ENCODE peak calls at places on chromosomes 12 and 14, in four cellular contexts. One of them, this sample, is unnamed.

GRCh38 chr12:109387425-109388166 is 39.9 kb downstream of the MYO1H start:
- DNase-seq in HCT116: peak; percentile 44
- DNase-seq in K562: peak; percentile 27
- DNase-seq in SK-N-SH: peak; percentile 31
- DNase-seq in this sample: peak; percentile 73

GRCh38 chr12:116495260-116495659 is 63.9 kb upstream of the MAP1LC3B2 start:
- DNase-seq in HCT116: peak; percentile 94
- DNase-seq in K562: no peak
- DNase-seq in SK-N-SH: no peak
- DNase-seq in this sample: no peak

GRCh38 chr12:30067156-30067555 is 283.4 kb upstream of the TMTC1 start:
- DNase-seq in HCT116: no peak
- DNase-seq in K562: no peak
- DNase-seq in SK-N-SH: no peak
- DNase-seq in this sample: no peak

GRCh38 chr14:31530136-31530535 is 31.1 kb upstream of the NUBPL start:
- DNase-seq in HCT116: no peak
- DNase-seq in K562: no peak
- DNase-seq in SK-N-SH: no peak
- DNase-seq in this sample: no peak

GRCh38 chr12:106305376-106305775 is 2.8 kb downstream of the TCP11L2 start:
- DNase-seq in HCT116: no peak
- DNase-seq in K562: no peak
- DNase-seq in SK-N-SH: no peak
- DNase-seq in this sample: no peak

GRCh38 chr12:130920711-130921381 is 32.9 kb upstream of the ADGRD1 start:
- DNase-seq in HCT116: no peak
- DNase-seq in K562: no peak
- DNase-seq in SK-N-SH: no peak
- DNase-seq in this sample: no peak

GRCh38 chr14:89121961-89122675 is 294.9 kb downstream of the FOXN3 start:
- DNase-seq in HCT116: no peak
- DNase-seq in K562: no peak
- DNase-seq in SK-N-SH: no peak
- DNase-seq in this sample: no peak

GRCh38 chr12:95674631-95675030 is 115.9 kb downstream of the NTN4 start:
- DNase-seq in HCT116: no peak
- DNase-seq in K562: no peak
- DNase-seq in SK-N-SH: peak; percentile 75
- DNase-seq in this sample: peak; percentile 15

GRCh38 chr12:93440043-93440835 is 1.5 kb downstream of the UBE2N start:
- DNase-seq in HCT116: no peak
- DNase-seq in K562: no peak
- DNase-seq in SK-N-SH: no peak
- DNase-seq in this sample: no peak

GRCh38 chr12:108784270-108784669 is 53.0 kb upstream of the CORO1C start:
- DNase-seq in HCT116: no peak
- DNase-seq in K562: no peak
- DNase-seq in SK-N-SH: no peak
- DNase-seq in this sample: no peak

GRCh38 chr14:93231129-93231979 is 24.3 kb downstream of the UBR7 start:
- DNase-seq in HCT116: no peak
- DNase-seq in K562: no peak
- DNase-seq in SK-N-SH: peak; percentile 95
- DNase-seq in this sample: no peak

GRCh38 chr12:1836854-1837411 is 16.6 kb downstream of the LRTM2 start:
- DNase-seq in HCT116: no peak
- DNase-seq in K562: no peak
- DNase-seq in SK-N-SH: peak; percentile 86
- DNase-seq in this sample: peak; percentile 17

GRCh38 chr12:3304436-3305135 is 186.4 kb upstream of the PRMT8 start:
- DNase-seq in HCT116: peak; percentile 60
- DNase-seq in K562: no peak
- DNase-seq in SK-N-SH: no peak
- DNase-seq in this sample: peak; percentile 80

DNA sequence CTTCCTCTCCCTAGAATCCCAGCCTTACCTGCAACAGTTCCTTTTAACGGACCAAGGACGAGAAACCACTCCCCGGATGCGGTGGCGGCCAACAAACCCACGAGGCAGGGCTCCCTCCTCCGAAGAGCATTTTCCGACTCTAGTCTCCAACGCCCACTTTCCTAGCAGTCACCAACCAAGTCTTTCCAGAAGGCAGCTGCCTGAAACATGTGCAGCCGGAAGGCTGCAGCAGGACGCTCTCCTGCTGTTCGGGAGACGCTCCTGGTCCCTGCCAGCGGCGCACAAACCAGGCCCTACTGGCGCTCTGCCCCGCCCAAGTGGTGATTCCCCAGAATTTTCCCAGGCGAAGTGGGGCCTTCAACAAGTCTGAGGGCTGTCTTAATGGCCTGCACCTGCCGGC is 21.1 kb upstream of the ADAM20 start:
- DNase-seq in HCT116: no peak
- DNase-seq in K562: no peak
- DNase-seq in SK-N-SH: no peak
- DNase-seq in this sample: no peak
- TF ChIP-seq ELF1 in HCT116: no peak
- TF ChIP-seq ELF1 in K562: no peak
- TF ChIP-seq ELF1 in SK-N-SH: no peak
- TF ChIP-seq ELF1 in this sample: no peak

GRCh38 chr14:50039734-50040400 is 76.5 kb downstream of the VCPKMT start:
- DNase-seq in HCT116: no peak
- DNase-seq in K562: no peak
- DNase-seq in SK-N-SH: no peak
- DNase-seq in this sample: peak; percentile 39
- H3K9ac ChIP-seq in HCT116: peak overlapping the region; percentile 47
- H3K9ac ChIP-seq in K562: no peak overlapping the region
- H3K9ac ChIP-seq in SK-N-SH: peak overlapping the region; percentile 66
- H3K9ac ChIP-seq in this sample: no peak overlapping the region

GRCh38 chr14:98785578-98785977 is 486.4 kb downstream of the BCL11B start:
- DNase-seq in HCT116: no peak
- DNase-seq in K562: no peak
- DNase-seq in SK-N-SH: no peak
- DNase-seq in this sample: no peak

GRCh38 chr14:98786456-98786855 is 485.5 kb downstream of the BCL11B start:
- DNase-seq in HCT116: no peak
- DNase-seq in K562: no peak
- DNase-seq in SK-N-SH: no peak
- DNase-seq in this sample: no peak

GRCh38 chr14:98782062-98782461 is 489.9 kb downstream of the BCL11B start:
- DNase-seq in HCT116: no peak
- DNase-seq in K562: no peak
- DNase-seq in SK-N-SH: no peak
- DNase-seq in this sample: no peak
- TF ChIP-seq ELF1 in HCT116: no peak
- TF ChIP-seq ELF1 in K562: no peak
- TF ChIP-seq ELF1 in SK-N-SH: no peak
- TF ChIP-seq ELF1 in this sample: no peak

DNA sequence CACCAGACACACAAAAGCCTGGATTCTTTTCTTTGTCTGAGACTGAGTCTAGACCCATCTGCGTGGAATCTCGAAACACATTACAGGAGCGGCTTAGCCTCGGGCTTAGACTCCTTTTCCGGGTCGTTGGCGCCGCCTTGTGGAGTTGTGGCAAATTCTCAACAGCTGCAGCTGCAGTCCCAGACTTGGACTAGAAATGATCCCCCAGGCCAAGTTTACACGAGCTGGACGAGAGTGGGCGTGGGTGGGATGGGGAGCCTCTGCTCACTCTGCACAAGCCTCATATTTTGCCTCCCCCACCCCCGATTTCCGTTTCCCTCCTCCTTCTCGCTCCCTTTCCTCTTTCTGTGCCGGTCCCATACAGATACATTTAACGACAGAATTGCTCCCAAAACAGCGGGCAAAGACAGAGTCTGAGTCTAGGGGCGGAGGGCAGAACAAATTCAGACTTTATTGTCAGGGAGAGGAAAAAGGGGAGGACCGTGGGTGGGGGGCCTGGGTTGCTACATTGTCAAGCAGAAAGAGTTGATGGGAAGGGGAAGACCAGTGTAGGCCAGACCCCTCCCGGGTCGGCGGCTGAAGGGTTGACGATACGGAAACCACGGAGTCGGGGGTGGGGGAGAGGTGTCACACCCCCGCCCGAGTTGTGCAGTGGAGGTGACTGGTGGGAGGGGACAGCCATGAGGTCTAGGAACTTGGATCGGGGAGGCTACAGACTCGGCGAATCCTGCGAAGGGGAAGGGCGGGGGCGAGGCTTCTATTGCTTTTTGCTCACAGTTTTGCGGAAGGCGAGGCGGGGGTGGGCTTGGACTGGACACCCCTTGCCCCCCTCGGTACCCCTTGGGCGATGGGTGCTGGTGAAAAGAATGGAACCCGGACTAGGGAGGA is 4.7 kb upstream of the GPR84 start:
- DNase-seq in HCT116: peak; percentile 67
- DNase-seq in K562: peak; percentile 76
- DNase-seq in SK-N-SH: peak; percentile 77
- DNase-seq in this sample: peak; percentile 65
- H3K9ac ChIP-seq in HCT116: peak overlapping the region; percentile 29
- H3K9ac ChIP-seq in K562: peak overlapping the region; percentile 80
- H3K9ac ChIP-seq in SK-N-SH: no peak overlapping the region
- H3K9ac ChIP-seq in this sample: peak overlapping the region; percentile 31

This sample was measured in HepG2.